ENCODE peak calls at places on chromosomes 12 and 14, in ten cellular contexts. C is fibroblast of mammary gland, S is AG10803, B is psoas muscle, Z is uterus, W is Caco-2, N is IMR-90, O is GM23338, A is progenitor cell of endocrine pancreas, G is heart right ventricle. M is an unnamed sample.

GRCh38 chr14:104885973-104886689 is 21.1 kb downstream of the CEP170B start:
- DNase-seq in C (no peak), S (no peak), B (peak; percentile 45), Z (peak; percentile 9), W (peak; percentile 1), N (no peak), O (no peak), A (no peak), G (no peak), M (no peak)

GRCh38 chr14:99624971-99625370 is 20.0 kb upstream of the HHIPL1 start:
- DNase-seq in C (no peak), S (no peak), B (no peak), Z (no peak), W (no peak), N (no peak), O (no peak), A (no peak), G (no peak), M (no peak)

GRCh38 chr14:52551696-52552062 is 626 bp downstream of the TXNDC16 start:
- DNase-seq in C (peak; percentile 54), S (peak; percentile 22), B (no peak), Z (no peak), W (peak; percentile 18), N (peak; percentile 39), O (no peak), A (no peak), G (no peak), M (peak; percentile 22)

GRCh38 chr14:105529506-105530445 is 3.4 kb downstream of the TMEM121 start:
- DNase-seq in C (no peak), S (no peak), B (peak; percentile 49), Z (no peak), W (no peak), N (no peak), O (peak; percentile 3), A (no peak), G (no peak), M (no peak)

GRCh38 chr12:49794811-49795653 is 33.2 kb downstream of the NCKAP5L start:
- DNase-seq in C (no peak), S (no peak), B (peak; percentile 51), Z (no peak), W (no peak), N (no peak), O (no peak), A (no peak), G (no peak), M (no peak)

GRCh38 chr14:52583544-52583943 is 30.9 kb downstream of the GPR137C start:
- DNase-seq in C (peak; percentile 53), S (no peak), B (no peak), Z (no peak), W (no peak), N (peak; percentile 28), O (no peak), A (no peak), G (no peak), M (no peak)

GRCh38 chr14:32932302-32932920 is 6.3 kb upstream of the NPAS3 start:
- DNase-seq in C (no peak), S (no peak), B (no peak), Z (no peak), W (no peak), N (no peak), O (peak; percentile 38), A (no peak), G (no peak), M (no peak)

GRCh38 chr12:122203301-122203967 is at the start of gene B3GNT4:
- DNase-seq in C (peak; percentile 40), S (peak; percentile 27), B (peak; percentile 71), Z (no peak), W (peak; percentile 82), N (peak; percentile 26), O (peak; percentile 85), A (peak; percentile 42), G (peak; percentile 62), M (no peak)

GRCh38 chr14:81172353-81172752 is 48.4 kb downstream of the GTF2A1 start:
- DNase-seq in C (peak; percentile 56), S (peak; percentile 38), B (no peak), Z (no peak), W (no peak), N (peak; percentile 30), O (no peak), A (no peak), G (no peak), M (peak; percentile 11)

GRCh38 chr12:97781342-97781741 is 318.7 kb downstream of the RMST start:
- DNase-seq in C (no peak), S (no peak), B (no peak), Z (no peak), W (no peak), N (no peak), O (no peak), A (no peak), G (no peak), M (no peak)

GRCh38 chr12:43882578-43883178 is 46.8 kb downstream of the TMEM117 start:
- DNase-seq in C (peak; percentile 72), S (peak; percentile 69), B (no peak), Z (no peak), W (peak; percentile 63), N (peak; percentile 76), O (peak; percentile 79), A (no peak), G (no peak), M (peak; percentile 59)

GRCh38 chr14:90530523-90530922 is 133.7 kb downstream of the CALM1 start:
- DNase-seq in C (no peak), S (no peak), B (no peak), Z (no peak), W (no peak), N (no peak), O (no peak), A (no peak), G (no peak), M (no peak)

DNA sequence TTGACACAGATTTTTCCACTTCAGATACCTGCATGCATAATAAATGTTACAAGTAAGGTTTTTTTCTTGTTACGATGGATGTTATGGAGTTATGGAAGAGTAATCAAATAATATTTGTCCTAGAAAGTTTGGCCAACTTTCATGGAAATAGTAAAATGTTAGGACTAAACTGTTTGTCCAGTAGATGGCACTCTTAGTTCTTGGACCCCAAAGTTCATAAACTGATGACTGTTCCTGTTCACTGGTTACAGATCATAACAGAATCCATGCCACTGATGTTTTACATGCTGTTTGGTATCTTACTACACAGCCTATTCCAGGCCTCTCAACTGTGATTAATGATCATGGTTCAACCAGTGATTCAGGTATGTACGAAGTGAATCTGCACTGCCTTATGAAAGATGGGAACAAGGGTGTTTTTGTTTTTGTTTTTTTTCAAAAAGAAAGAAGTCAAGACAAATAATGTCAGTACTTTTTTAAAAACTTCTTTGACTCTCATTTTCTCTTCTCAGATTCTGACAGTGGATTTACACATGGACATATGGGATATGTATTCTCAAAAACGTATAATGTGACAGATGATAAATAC is 48.8 kb upstream of the SLCO1C1 start:
- DNase-seq in C (peak; percentile 69), S (peak; percentile 49), B (no peak), Z (no peak), W (peak; percentile 36), N (peak; percentile 60), O (peak; percentile 45), A (no peak), G (no peak), M (peak; percentile 53)
- TF ChIP-seq CTCF in C (peak; percentile 74), S (peak; percentile 71), B (peak; percentile 36), Z (peak; percentile 38), W (peak; percentile 63), N (peak; percentile 65), O (peak; percentile 72), A (peak; percentile 82), G (peak; percentile 52), M (peak; percentile 83)

GRCh38 chr12:75511116-75512048 is at the start of gene KRR1:
- DNase-seq in C (peak; percentile 99), S (peak; percentile 99), B (peak; percentile 94), Z (peak; percentile 94), W (peak; percentile 92), N (peak; percentile 99), O (peak; percentile 99), A (peak; percentile 69), G (peak; percentile 84), M (peak; percentile 94)
- TF ChIP-seq CTCF in C (no peak), S (no peak), B (no peak), Z (peak; percentile 25), W (no peak), N (no peak), O (no peak), A (peak; percentile 21), G (no peak), M (peak; percentile 12)

GRCh38 chr14:69535230-69535848 is 39.3 kb downstream of the CCDC177 start:
- DNase-seq in C (peak; percentile 63), S (peak; percentile 54), B (no peak), Z (no peak), W (peak; percentile 74), N (peak; percentile 50), O (peak; percentile 89), A (peak; percentile 34), G (no peak), M (peak; percentile 36)
- TF ChIP-seq CTCF in C (peak; percentile 87), S (peak; percentile 88), B (peak; percentile 52), Z (peak; percentile 52), W (peak; percentile 71), N (peak; percentile 71), O (peak; percentile 72), A (peak; percentile 67), G (peak; percentile 58), M (peak; percentile 80)

GRCh38 chr14:56304456-56304855 is 186.2 kb downstream of the PELI2 start:
- DNase-seq in C (no peak), S (peak; percentile 29), B (no peak), Z (no peak), W (no peak), N (no peak), O (no peak), A (no peak), G (no peak), M (no peak)

GRCh38 chr14:56300495-56300894 is 182.3 kb downstream of the PELI2 start:
- DNase-seq in C (peak; percentile 21), S (peak; percentile 17), B (no peak), Z (no peak), W (no peak), N (peak; percentile 79), O (no peak), A (no peak), G (no peak), M (peak; percentile 11)

GRCh38 chr14:56295743-56296142 is 177.5 kb downstream of the PELI2 start:
- DNase-seq in C (no peak), S (peak; percentile 9), B (no peak), Z (no peak), W (no peak), N (no peak), O (no peak), A (no peak), G (no peak), M (no peak)

GRCh38 chr14:56297449-56297848 is 179.2 kb downstream of the PELI2 start:
- DNase-seq in C (no peak), S (no peak), B (no peak), Z (no peak), W (no peak), N (no peak), O (no peak), A (no peak), G (no peak), M (no peak)

DNA sequence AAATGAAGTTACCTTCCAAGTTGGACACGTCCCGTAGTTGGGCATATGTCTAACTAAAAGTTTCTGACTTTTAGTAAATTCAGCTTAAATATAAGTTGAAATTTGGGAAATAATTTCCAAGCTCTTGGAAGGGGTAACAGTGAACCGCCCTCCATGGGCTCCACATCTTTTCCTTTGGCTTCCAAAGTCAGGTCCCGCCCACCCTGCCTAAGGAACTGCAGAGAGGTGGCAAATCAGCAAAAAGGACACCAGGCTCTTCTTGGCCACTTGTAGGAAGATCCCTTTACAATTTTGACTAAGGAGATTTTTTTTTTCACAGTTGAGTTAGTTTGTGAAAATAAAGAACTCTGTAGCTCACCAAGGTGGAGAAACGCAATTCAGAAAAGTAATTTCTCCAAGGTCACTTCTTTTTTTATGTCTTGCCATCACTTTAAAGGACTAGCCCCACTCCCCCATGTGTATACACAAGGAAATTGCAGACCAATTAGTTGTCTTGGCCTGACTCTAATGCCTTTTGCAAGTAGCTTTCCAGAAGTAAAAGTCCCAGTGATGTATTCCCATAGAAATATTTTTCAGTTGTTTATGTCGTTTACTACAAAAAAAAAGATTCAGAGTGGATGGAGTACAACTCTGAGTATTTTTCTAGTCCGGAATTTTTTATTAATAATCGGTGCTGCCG is 181.2 kb downstream of the PELI2 start:
- DNase-seq in C (no peak), S (no peak), B (no peak), Z (no peak), W (no peak), N (peak; percentile 56), O (peak; percentile 38), A (no peak), G (no peak), M (no peak)
- TF ChIP-seq CTCF in C (no peak), S (no peak), B (no peak), Z (no peak), W (no peak), N (peak; percentile 10), O (peak; percentile 17), A (no peak), G (no peak), M (no peak)

M was measured in HFFc6.